ENCODE peak calls at places on chromosomes 13 and 19, in seven cellular contexts. Y, U, M, C, O, E and K are unnamed samples.
A peak's percentile ranks its signal among the peaks of the same experiment; 100 is the strongest.

GRCh38 chr13:98221234-98221633 is 44.2 kb upstream of the RNF113B start:
- DNase-seq in Y (no peak), U (no peak), M (no peak), C (peak; percentile 43), O (no peak), E (no peak), K (no peak)

GRCh38 chr19:32224371-32225244 is 120.8 kb upstream of the ZNF507 start:
- DNase-seq in Y (peak; percentile 15), U (peak; percentile 66), M (no peak), C (peak; percentile 41), O (no peak), E (peak; percentile 95), K (no peak)

GRCh38 chr13:113458218-113459065 is 5.2 kb upstream of the ADPRHL1 start:
- DNase-seq in Y (peak; percentile 55), U (no peak), M (peak; percentile 40), C (no peak), O (no peak), E (peak; percentile 45), K (no peak)

GRCh38 chr19:55341191-55342043 is 1.7 kb downstream of the KMT5C start:
- DNase-seq in Y (peak; percentile 33), U (peak; percentile 70), M (peak; percentile 74), C (peak; percentile 53), O (no peak), E (no peak), K (no peak)

GRCh38 chr19:36051236-36051635 is 2.8 kb downstream of the THAP8 start:
- DNase-seq in Y (no peak), U (no peak), M (peak; percentile 59), C (no peak), O (no peak), E (no peak), K (no peak)

GRCh38 chr13:43079392-43079931 is 56.1 kb downstream of the DNAJC15 start:
- DNase-seq in Y (no peak), U (no peak), M (no peak), C (no peak), O (no peak), E (no peak), K (no peak)

GRCh38 chr13:65638572-65639168 is 1591.5 kb downstream of the PCDH9 start:
- DNase-seq in Y (peak; percentile 63), U (no peak), M (peak; percentile 54), C (peak; percentile 59), O (peak; percentile 4), E (no peak), K (no peak)

GRCh38 chr19:14416743-14417214 is 2.4 kb downstream of the DDX39A start:
- DNase-seq in Y (no peak), U (no peak), M (no peak), C (peak; percentile 62), O (no peak), E (no peak), K (no peak)

GRCh38 chr13:59452189-59452588 is 711.5 kb downstream of the DIAPH3 start:
- DNase-seq in Y (no peak), U (no peak), M (peak; percentile 80), C (no peak), O (no peak), E (peak; percentile 24), K (no peak)

GRCh38 chr13:94028234-94029145 is 451.0 kb downstream of the DCT start:
- DNase-seq in Y (no peak), U (no peak), M (no peak), C (no peak), O (no peak), E (peak; percentile 14), K (no peak)